ENCODE peak calls at places on chromosomes 7 and 10, in four cellular contexts. A is dermis blood vessel endothelial cell, N is brain microvascular endothelial cell, G is nephron progenitor cell. S is an unnamed sample.

GRCh38 chr7:132103718-132104117 is 472.6 kb downstream of the PLXNA4 start:
- DNase-seq in A (no peak), N (no peak), G (no peak), S (no peak)

GRCh38 chr7:83427929-83428328 is 221.0 kb downstream of the SEMA3E start:
- DNase-seq in A (no peak), N (no peak), G (no peak), S (no peak)

GRCh38 chr10:98478430-98479222 is 31.9 kb upstream of the HPS1 start:
- DNase-seq in A (no peak), N (peak; percentile 17), G (no peak), S (no peak)

GRCh38 chr7:103636153-103636552 is 190.1 kb upstream of the SLC26A5 start:
- DNase-seq in A (peak; percentile 46), N (no peak), G (peak; percentile 26), S (no peak)

GRCh38 chr10:90447836-90448235 is 410.0 kb downstream of the HTR7 start:
- DNase-seq in A (no peak), N (no peak), G (no peak), S (no peak)

GRCh38 chr7:84985073-84985784 is 201.6 kb downstream of the SEMA3D start:
- DNase-seq in A (no peak), N (no peak), G (no peak), S (no peak)

GRCh38 chr10:67045404-67045803 is 119.6 kb downstream of the LRRTM3 start:
- DNase-seq in A (no peak), N (no peak), G (no peak), S (no peak)

GRCh38 chr10:122363722-122364463 is 10.6 kb upstream of the PLEKHA1 start:
- DNase-seq in A (no peak), N (no peak), G (no peak), S (no peak)

GRCh38 chr7:69654849-69655707 is 56.8 kb downstream of the AUTS2 start:
- DNase-seq in A (no peak), N (no peak), G (no peak), S (no peak)

GRCh38 chr7:96055717-96056116 is 266.2 kb downstream of the SLC25A13 start:
- DNase-seq in A (no peak), N (no peak), G (no peak), S (no peak)

GRCh38 chr10:11684717-11685645 is 57.2 kb upstream of the ECHDC3 start:
- DNase-seq in A (peak; percentile 95), N (peak; percentile 84), G (no peak), S (no peak)

GRCh38 chr7:121620206-121620605 is 224.1 kb upstream of the FAM3C start:
- DNase-seq in A (no peak), N (no peak), G (no peak), S (no peak)

GRCh38 chr7:110774066-110774465 is 316.9 kb upstream of the LRRN3 start:
- DNase-seq in A (no peak), N (no peak), G (no peak), S (no peak)

GRCh38 chr10:34687434-34688205 is 127.5 kb downstream of the PARD3 start:
- DNase-seq in A (no peak), N (peak; percentile 63), G (no peak), S (no peak)

GRCh38 chr10:126456632-126457031 is 68.4 kb upstream of the ADAM12 start:
- DNase-seq in A (no peak), N (no peak), G (no peak), S (no peak)

GRCh38 chr7:28755255-28755654 is 202.9 kb downstream of the TRIL start:
- DNase-seq in A (no peak), N (peak; percentile 14), G (no peak), S (no peak)

GRCh38 chr10:9824546-9825164 is 1193.0 kb upstream of the CELF2 start:
- DNase-seq in A (no peak), N (no peak), G (no peak), S (no peak)

GRCh38 chr10:29501692-29502091 is 133.1 kb downstream of the SVIL start:
- DNase-seq in A (no peak), N (peak; percentile 89), G (no peak), S (no peak)

GRCh38 chr10:58868736-58869435 is 307.6 kb upstream of the PHYHIPL start:
- DNase-seq in A (no peak), N (peak; percentile 27), G (no peak), S (no peak)

GRCh38 chr10:43209064-43209455 is 57.8 kb downstream of the RASGEF1A start:
- DNase-seq in A (no peak), N (no peak), G (no peak), S (no peak)

GRCh38 chr10:10865913-10866312 is 151.8 kb upstream of the CELF2 start:
- DNase-seq in A (no peak), N (no peak), G (no peak), S (no peak)

GRCh38 chr10:102133373-102134195 is 744 bp downstream of the PPRC1 start:
- DNase-seq in A (peak; percentile 78), N (peak; percentile 60), G (peak; percentile 67), S (peak; percentile 79)

GRCh38 chr7:55130554-55131198 is 111.9 kb downstream of the EGFR start:
- DNase-seq in A (no peak), N (peak; percentile 88), G (peak; percentile 37), S (no peak)

GRCh38 chr10:133143200-133143533 is 16.9 kb upstream of the KNDC1 start:
- DNase-seq in A (no peak), N (no peak), G (peak; percentile 16), S (peak; percentile 4)

GRCh38 chr10:92350411-92350810 is 59.4 kb downstream of the MARCHF5 start:
- DNase-seq in A (no peak), N (no peak), G (no peak), S (no peak)

GRCh38 chr7:149714910-149715471 is 58.4 kb downstream of the ZNF467 start:
- DNase-seq in A (no peak), N (no peak), G (no peak), S (no peak)

GRCh38 chr10:75099952-75100763 is 11.3 kb upstream of the SAMD8 start:
- DNase-seq in A (peak; percentile 83), N (peak; percentile 48), G (peak; percentile 96), S (peak; percentile 86)

GRCh38 chr10:101367569-101368453 is 13.8 kb downstream of the BTRC start:
- DNase-seq in A (peak; percentile 90), N (peak; percentile 82), G (no peak), S (no peak)

GRCh38 chr10:28137907-28138880 is 139.3 kb upstream of the ODAD2 start:
- DNase-seq in A (peak; percentile 49), N (peak; percentile 23), G (no peak), S (no peak)

GRCh38 chr7:103832438-103832837 is 157.0 kb downstream of the RELN start:
- DNase-seq in A (no peak), N (no peak), G (no peak), S (no peak)

GRCh38 chr7:77425151-77426051 is 9.3 kb upstream of the GSAP start:
- DNase-seq in A (no peak), N (peak; percentile 57), G (no peak), S (no peak)

GRCh38 chr7:133235212-133235883 is 17.5 kb upstream of the EXOC4 start:
- DNase-seq in A (peak; percentile 87), N (peak; percentile 46), G (no peak), S (no peak)

GRCh38 chr10:46247808-46248569 is 38.8 kb upstream of the ANTXRL start:
- DNase-seq in A (no peak), N (no peak), G (no peak), S (no peak)

GRCh38 chr10:61283066-61283465 is 170.1 kb downstream of the TMEM26 start:
- DNase-seq in A (no peak), N (no peak), G (no peak), S (no peak)